ENCODE peak calls at places on chromosomes 2 and 18, in nine cellular contexts. C is AML-193; B is WTC11; S is fibroblast of the conjunctiva; L is GM12865; M is stimulated activated CD8-positive, alpha-beta memory T cell treated with anti-CD3 and anti-CD28 coated beads, Interleukin-4, amount 100 ng/mL, for 24 hours; U is T-cell; J is 8988T; Y is caudate nucleus. A is an unnamed sample.

GRCh38 chr2:44758591-44758990 is 182.9 kb upstream of the SIX3 start:
- DNase-seq in M (no peak), U (no peak), J (no peak), Y (no peak), S (no peak), B (no peak), C (no peak), L (no peak), A (no peak)

GRCh38 chr18:42654561-42654960 is 460.9 kb downstream of the RIT2 start:
- DNase-seq in B (no peak), J (no peak), C (peak; percentile 18), M (no peak), L (no peak), S (no peak), Y (no peak), U (no peak), A (no peak)

GRCh38 chr2:17962874-17963273 is 84.4 kb downstream of the KCNS3 start:
- DNase-seq in C (no peak), B (no peak), J (no peak), U (no peak), S (no peak), Y (no peak), M (no peak), L (no peak), A (no peak)

GRCh38 chr18:43034683-43035500 is 80.6 kb downstream of the RIT2 start:
- DNase-seq in J (no peak), B (peak; percentile 23), U (no peak), L (no peak), Y (no peak), C (no peak), M (no peak), S (no peak), A (no peak)

GRCh38 chr2:177056540-177056939 is 156.1 kb upstream of the HNRNPA3 start:
- DNase-seq in Y (no peak), S (no peak), B (peak; percentile 28), L (no peak), U (no peak), M (no peak), C (no peak), J (no peak), A (no peak)

GRCh38 chr2:43539991-43540860 is 55.6 kb downstream of the THADA start:
- DNase-seq in J (no peak), U (peak; percentile 14), Y (no peak), B (no peak), S (peak; percentile 99), M (no peak), C (peak; percentile 79), L (no peak), A (no peak)

GRCh38 chr2:66126936-66127527 is 307.9 kb upstream of the MEIS1 start:
- DNase-seq in Y (no peak), U (no peak), S (no peak), J (no peak), B (no peak), M (no peak), C (no peak), L (no peak), A (no peak)

GRCh38 chr2:222796413-222797103 is 64.3 kb upstream of the ACSL3 start:
- DNase-seq in L (no peak), M (no peak), Y (no peak), S (no peak), U (no peak), C (no peak), J (no peak), B (no peak), A (peak; percentile 39)

GRCh38 chr2:103739216-103739615 is 977.4 kb downstream of the TMEM182 start:
- DNase-seq in J (no peak), L (no peak), M (no peak), C (no peak), U (no peak), S (no peak), Y (no peak), B (no peak), A (no peak)

GRCh38 chr18:9643549-9643948 is 29.2 kb upstream of the PPP4R1 start:
- DNase-seq in M (no peak), C (no peak), L (no peak), S (peak; percentile 98), U (no peak), B (peak; percentile 36), J (peak; percentile 38), Y (no peak), A (no peak)